ENCODE peak calls at places on chromosomes 4 and X, in four cellular contexts. O, S, E and Z are unnamed samples.

GRCh38 chr4:6957994-6958393 is 48.4 kb downstream of the TBC1D14 start:
- DNase-seq in O (no peak), S (no peak), E (no peak), Z (no peak)

GRCh38 chrX:37350034-37350365 is 836 bp downstream of the PRRG1 start:
- DNase-seq in O (no peak), S (no peak), E (no peak), Z (no peak)

GRCh38 chrX:18617351-18617750 is 54.6 kb downstream of the RS1 start:
- DNase-seq in O (no peak), S (no peak), E (no peak), Z (no peak)

GRCh38 chr4:173264245-173264959 is 69.8 kb downstream of the HMGB2 start:
- DNase-seq in O (no peak), S (peak), E (peak), Z (no peak)

GRCh38 chr4:118224239-118224829 is 128.5 kb downstream of the PRSS12 start:
- DNase-seq in O (no peak), S (no peak), E (peak), Z (no peak)

GRCh38 chrX:66635360-66635759 is 3.5 kb downstream of the EDA2R start:
- DNase-seq in O (no peak), S (no peak), E (no peak), Z (no peak)

GRCh38 chr4:180153587-180153986 is 2089.6 kb upstream of the TENM3 start:
- DNase-seq in O (no peak), S (no peak), E (no peak), Z (no peak)

GRCh38 chr4:7344650-7345049 is 90.1 kb downstream of the PSAPL1 start:
- DNase-seq in O (no peak), S (no peak), E (no peak), Z (no peak)

GRCh38 chr4:53100801-53101581 is 238.9 kb downstream of the RASL11B start:
- DNase-seq in O (no peak), S (no peak), E (no peak), Z (no peak)

GRCh38 chr4:142614621-142615323 is 231.3 kb downstream of the INPP4B start:
- DNase-seq in O (no peak), S (no peak), E (no peak), Z (no peak)

GRCh38 chr4:132818091-132818490 is 331.0 kb upstream of the PCDH10 start:
- DNase-seq in O (no peak), S (no peak), E (no peak), Z (peak)

GRCh38 chr4:127604949-127605709 is 27.6 kb upstream of the INTU start:
- DNase-seq in O (no peak), S (no peak), E (peak), Z (no peak)

GRCh38 chrX:130253916-130254315 is 14.8 kb downstream of the ZNF280C start:
- DNase-seq in O (no peak), S (no peak), E (no peak), Z (no peak)

GRCh38 chrX:112968351-112969133 is 127.9 kb upstream of the AMOT start:
- DNase-seq in O (no peak), S (no peak), E (no peak), Z (no peak)

GRCh38 chr4:119537586-119537985 is 91.0 kb downstream of the PDE5A start:
- DNase-seq in O (no peak), S (no peak), E (no peak), Z (no peak)

GRCh38 chr4:92303621-92304027 is at the start of gene GRID2:
- DNase-seq in O (no peak), S (no peak), E (no peak), Z (peak)
- TF ChIP-seq CTCF in O (no peak), S (no peak), E (no peak), Z (no peak)

GRCh38 chrX:115563633-115564182 is 2.7 kb downstream of the PLS3 start:
- DNase-seq in O (no peak), S (no peak), E (no peak), Z (no peak)
- TF ChIP-seq CTCF in O (no peak), S (no peak), E (no peak), Z (no peak)

DNA sequence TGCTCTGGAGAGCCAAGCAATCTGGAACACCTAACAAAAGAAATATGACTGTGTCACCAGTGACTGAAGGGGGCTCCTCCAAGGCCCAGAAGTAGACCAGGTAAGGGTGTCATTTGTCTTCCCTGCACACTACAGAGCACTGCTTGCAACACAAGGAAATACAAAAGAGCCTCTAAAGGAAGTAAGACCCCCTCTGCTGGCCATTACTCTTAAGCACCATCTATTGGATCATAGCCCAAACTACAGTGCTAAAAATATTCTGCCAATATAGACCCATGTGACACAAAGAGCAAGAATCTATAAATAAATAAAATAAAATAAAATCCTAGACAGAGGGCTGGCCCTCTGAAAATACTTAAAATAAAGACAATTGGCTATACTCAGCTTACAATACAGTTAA is 528.7 kb downstream of the TMA16 start:
- DNase-seq in O (no peak), S (no peak), E (no peak), Z (no peak)
- TF ChIP-seq CTCF in O (no peak), S (no peak), E (no peak), Z (peak)

GRCh38 chrX:85052636-85053343 is 49.1 kb downstream of the APOOL start:
- DNase-seq in O (no peak), S (no peak), E (peak), Z (no peak)
- TF ChIP-seq CTCF in O (no peak), S (peak), E (peak), Z (no peak)

GRCh38 chrX:83759872-83760271 is 101.1 kb upstream of the CYLC1 start:
- DNase-seq in O (no peak), S (no peak), E (no peak), Z (no peak)
- TF ChIP-seq CTCF in O (no peak), S (no peak), E (peak), Z (peak)

DNA sequence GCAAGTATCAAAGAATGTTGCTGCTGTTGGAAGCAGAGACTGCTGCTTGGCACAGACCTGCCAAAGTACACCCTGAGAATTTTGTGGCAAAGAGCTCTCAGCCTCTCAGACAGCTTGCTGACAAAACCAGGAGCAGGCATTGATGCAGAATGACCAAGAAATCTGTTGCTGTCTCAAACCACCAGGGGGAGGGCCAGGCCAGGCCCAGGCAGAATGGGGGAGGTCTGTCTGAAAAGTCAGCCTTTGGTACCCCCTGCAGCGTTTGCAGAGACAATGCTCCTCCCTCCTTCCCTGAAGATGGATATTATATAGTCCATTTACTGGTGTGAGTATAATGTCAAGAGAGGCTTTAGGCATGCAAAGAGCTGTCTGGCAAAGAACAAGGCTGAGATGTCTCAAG is 52.9 kb upstream of the TRPC5OS start:
- DNase-seq in O (no peak), S (no peak), E (no peak), Z (peak)
- TF ChIP-seq CTCF in O (no peak), S (no peak), E (peak), Z (peak)

DNA sequence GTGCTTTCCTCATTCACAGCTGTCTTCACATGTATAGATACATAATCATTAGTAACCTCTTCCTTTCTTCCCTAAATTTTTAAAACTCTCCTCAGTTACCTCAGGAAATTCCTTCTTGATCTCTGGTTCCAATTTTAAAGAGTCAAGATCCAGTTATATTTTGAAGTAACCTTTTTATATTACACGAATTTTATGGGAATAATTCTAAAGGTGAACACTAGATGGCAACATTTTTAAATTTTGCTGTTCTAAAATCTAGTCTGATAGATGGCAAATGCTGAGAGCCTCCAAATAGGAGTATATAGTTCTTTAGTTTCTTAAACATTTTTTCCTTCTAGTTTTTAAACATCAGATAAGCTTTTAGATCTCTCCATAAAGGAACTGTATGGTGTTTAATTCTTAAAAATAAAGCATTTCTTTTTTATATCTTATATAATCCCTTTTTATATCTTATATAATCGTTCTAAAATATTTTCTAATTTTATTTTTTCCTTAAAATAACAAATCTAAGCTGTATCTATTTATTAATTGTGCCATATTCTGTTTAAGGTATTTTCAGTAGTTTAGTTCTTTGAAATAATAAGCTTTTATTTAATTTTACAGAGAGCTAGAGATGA is 37.9 kb upstream of the PAPSS1 start:
- DNase-seq in O (no peak), S (no peak), E (no peak), Z (no peak)
- TF ChIP-seq CTCF in O (no peak), S (peak), E (peak), Z (peak)

GRCh38 chr4:20313237-20314030 is 61.7 kb downstream of the SLIT2 start:
- DNase-seq in O (no peak), S (no peak), E (no peak), Z (peak)
- TF ChIP-seq CTCF in O (no peak), S (no peak), E (no peak), Z (peak)

GRCh38 chr4:121998024-121998423 is 46.2 kb upstream of the TRPC3 start:
- DNase-seq in O (no peak), S (no peak), E (no peak), Z (no peak)
- TF ChIP-seq CTCF in O (no peak), S (no peak), E (peak), Z (no peak)